ENCODE peak calls at places on chromosomes 3 and 15, in seven cellular contexts. S is endothelial cell, U is H4, O is heart left ventricle, X is AML-193, Z is astrocyte of the spinal cord, V is LoVo. A is an unnamed sample.

GRCh38 chr3:125123906-125124305 is 68.1 kb upstream of the HEG1 start:
- DNase-seq in S (no peak), U (peak), O (no peak), X (no peak), Z (peak), V (no peak), A (no peak)

GRCh38 chr3:184745526-184745925 is 33.7 kb upstream of the MAGEF1 start:
- DNase-seq in S (no peak), U (no peak), O (no peak), X (no peak), Z (no peak), V (no peak), A (no peak)

GRCh38 chr15:37133619-37134018 is 33.3 kb upstream of the MEIS2 start:
- DNase-seq in S (no peak), U (peak), O (no peak), X (no peak), Z (peak), V (no peak), A (no peak)

GRCh38 chr3:52268036-52268435 is 10.4 kb downstream of the WDR82 start:
- DNase-seq in S (no peak), U (no peak), O (no peak), X (no peak), Z (no peak), V (no peak), A (no peak)

GRCh38 chr3:37542772-37543449 is 318.8 kb upstream of the CTDSPL start:
- DNase-seq in S (no peak), U (no peak), O (no peak), X (no peak), Z (no peak), V (no peak), A (no peak)

GRCh38 chr3:53804697-53805462 is 41.3 kb downstream of the CHDH start:
- DNase-seq in S (no peak), U (no peak), O (no peak), X (no peak), Z (peak), V (peak), A (no peak)

GRCh38 chr3:2303567-2303966 is 204.9 kb downstream of the CNTN4 start:
- DNase-seq in S (no peak), U (peak), O (no peak), X (no peak), Z (peak), V (peak), A (no peak)

GRCh38 chr3:195238626-195239118 is 32.3 kb downstream of the XXYLT1 start:
- DNase-seq in S (no peak), U (no peak), O (peak), X (no peak), Z (peak), V (no peak), A (no peak)

GRCh38 chr3:59877263-59877662 is 827.4 kb upstream of the CFAP20DC start:
- DNase-seq in S (no peak), U (no peak), O (no peak), X (no peak), Z (no peak), V (no peak), A (no peak)

GRCh38 chr3:2099779-2100191 is 1.1 kb downstream of the CNTN4 start:
- DNase-seq in S (no peak), U (no peak), O (no peak), X (no peak), Z (no peak), V (no peak), A (peak)

GRCh38 chr3:188890572-188891270 is 281.1 kb upstream of the TPRG1 start:
- DNase-seq in S (no peak), U (no peak), O (no peak), X (no peak), Z (peak), V (no peak), A (no peak)

GRCh38 chr3:115968871-115969270 is 345.6 kb downstream of the GAP43 start:
- DNase-seq in S (no peak), U (no peak), O (no peak), X (no peak), Z (no peak), V (no peak), A (no peak)

GRCh38 chr15:77819841-77820728 is 187.4 kb upstream of the LINGO1 start:
- DNase-seq in S (peak), U (no peak), O (no peak), X (no peak), Z (no peak), V (peak), A (no peak)

GRCh38 chr15:84398763-84399701 is 163.5 kb downstream of the GOLGA6L4 start:
- DNase-seq in S (no peak), U (no peak), O (no peak), X (no peak), Z (no peak), V (no peak), A (no peak)

GRCh38 chr3:67637255-67637900 is 17.0 kb downstream of the SUCLG2 start:
- DNase-seq in S (no peak), U (no peak), O (no peak), X (no peak), Z (no peak), V (no peak), A (no peak)

GRCh38 chr3:140386357-140387100 is 291.3 kb upstream of the TRIM42 start:
- DNase-seq in S (no peak), U (no peak), O (no peak), X (no peak), Z (no peak), V (no peak), A (no peak)

A was measured in left cardiac atrium.